ENCODE peak calls at places on chromosomes 5 and 9, in four cellular contexts. I is CD4-positive, alpha-beta T cell; T is A549; N is tibial nerve. Q is an unnamed sample.

GRCh38 chr5:14671414-14671813 is 6.9 kb downstream of the OTULIN start:
- DNase-seq in N (no peak), T (no peak), I (no peak), Q (no peak)

GRCh38 chr5:58199087-58199486 is 260.8 kb downstream of the PLK2 start:
- DNase-seq in T (no peak), N (no peak), I (no peak), Q (no peak)

GRCh38 chr9:89743216-89743575 is 138.4 kb downstream of the GADD45G start:
- DNase-seq in N (no peak), T (no peak), I (no peak), Q (no peak)

GRCh38 chr9:93475856-93476255 is 22.5 kb upstream of the FAM120AOS start:
- DNase-seq in T (no peak), N (no peak), I (no peak), Q (no peak)

GRCh38 chr9:78072586-78073199 is 41.1 kb upstream of the GNAQ start:
- DNase-seq in T (no peak), I (no peak), N (no peak), Q (no peak)

GRCh38 chr9:37988041-37988440 is 81.0 kb downstream of the SHB start:
- DNase-seq in T (no peak), N (no peak), I (no peak), Q (no peak)

GRCh38 chr5:141861194-141861593 is 17.0 kb downstream of the PCDH1 start:
- DNase-seq in T (no peak), I (no peak), N (no peak), Q (no peak)

GRCh38 chr9:31916591-31917223 is 467.7 kb upstream of the ACO1 start:
- DNase-seq in I (no peak), N (no peak), T (no peak), Q (no peak)

GRCh38 chr5:83563631-83564030 is 92.1 kb downstream of the VCAN start:
- DNase-seq in I (no peak), N (no peak), T (no peak), Q (no peak)

GRCh38 chr9:136645343-136645902 is 17.3 kb upstream of the EGFL7 start:
- DNase-seq in N (no peak), T (no peak), I (no peak), Q (no peak)

GRCh38 chr5:154829589-154830218 is 20.7 kb downstream of the FAXDC2 start:
- DNase-seq in N (no peak), I (no peak), T (no peak), Q (no peak)

GRCh38 chr9:111102793-111103474 is 64.7 kb upstream of the LPAR1 start:
- DNase-seq in N (no peak), I (no peak), T (no peak), Q (no peak)